ENCODE peak calls at places on chromosomes 7 and 10, in four cellular contexts. One of them, this sample, is unnamed.

GRCh38 chr7:80154656-80155325 is 20.2 kb downstream of the GNAI1 start:
- DNase-seq in HepG2: no peak
- DNase-seq in GM12878: no peak
- DNase-seq in A549: no peak
- DNase-seq in this sample: no peak

GRCh38 chr7:5694221-5694754 is 87.2 kb downstream of the RNF216 start:
- DNase-seq in GM12878: no peak
- DNase-seq in A549: no peak
- DNase-seq in HepG2: no peak
- DNase-seq in this sample: no peak

GRCh38 chr10:113709221-113709838 is 29.6 kb downstream of the CASP7 start:
- DNase-seq in A549: no peak
- DNase-seq in GM12878: no peak
- DNase-seq in HepG2: no peak
- DNase-seq in this sample: no peak

GRCh38 chr10:124534231-124534798 is 72.7 kb downstream of the LHPP start:
- DNase-seq in HepG2: no peak
- DNase-seq in A549: no peak
- DNase-seq in GM12878: no peak
- DNase-seq in this sample: no peak

GRCh38 chr7:132386249-132386681 is 190.0 kb downstream of the PLXNA4 start:
- DNase-seq in A549: no peak
- DNase-seq in HepG2: no peak
- DNase-seq in GM12878: no peak
- DNase-seq in this sample: peak

GRCh38 chr10:10803273-10803672 is 214.4 kb upstream of the CELF2 start:
- DNase-seq in A549: no peak
- DNase-seq in GM12878: no peak
- DNase-seq in HepG2: no peak
- DNase-seq in this sample: no peak

GRCh38 chr7:151104411-151105235 is 18.3 kb downstream of the AGAP3 start:
- DNase-seq in HepG2: no peak
- DNase-seq in GM12878: no peak
- DNase-seq in A549: no peak
- DNase-seq in this sample: no peak

GRCh38 chr10:59907537-59907917 is 1.2 kb upstream of the CCDC6 start:
- DNase-seq in GM12878: no peak
- DNase-seq in A549: no peak
- DNase-seq in HepG2: no peak
- DNase-seq in this sample: no peak

GRCh38 chr7:79359827-79360226 is 93.6 kb downstream of the MAGI2 start:
- DNase-seq in HepG2: no peak
- DNase-seq in GM12878: no peak
- DNase-seq in A549: no peak
- DNase-seq in this sample: no peak

GRCh38 chr10:27192284-27192683 is 37.1 kb downstream of the MASTL start:
- DNase-seq in GM12878: no peak
- DNase-seq in HepG2: no peak
- DNase-seq in A549: peak
- DNase-seq in this sample: peak

GRCh38 chr10:43861966-43862751 is 213.5 kb upstream of the ZNF32 start:
- DNase-seq in GM12878: no peak
- DNase-seq in HepG2: peak
- DNase-seq in A549: no peak
- DNase-seq in this sample: no peak

GRCh38 chr10:113533801-113534200 is 19.1 kb upstream of the HABP2 start:
- DNase-seq in GM12878: no peak
- DNase-seq in A549: no peak
- DNase-seq in HepG2: no peak
- DNase-seq in this sample: no peak

GRCh38 chr7:22464299-22464698 is 35.7 kb downstream of the STEAP1B start:
- DNase-seq in HepG2: no peak
- DNase-seq in A549: no peak
- DNase-seq in GM12878: no peak
- DNase-seq in this sample: no peak

GRCh38 chr7:143889068-143889467 is 12.9 kb downstream of the TCAF1 start:
- DNase-seq in A549: no peak
- DNase-seq in GM12878: no peak
- DNase-seq in HepG2: no peak
- DNase-seq in this sample: no peak

GRCh38 chr10:116011929-116012328 is 261.1 kb downstream of the GFRA1 start:
- DNase-seq in GM12878: no peak
- DNase-seq in A549: no peak
- DNase-seq in HepG2: no peak
- DNase-seq in this sample: no peak

GRCh38 chr7:142711722-142712616 is 37.3 kb upstream of the PRSS1 start:
- DNase-seq in HepG2: no peak
- DNase-seq in A549: peak
- DNase-seq in GM12878: no peak
- DNase-seq in this sample: peak

GRCh38 chr7:70614237-70614984 is 517.5 kb upstream of the GALNT17 start:
- DNase-seq in A549: no peak
- DNase-seq in HepG2: no peak
- DNase-seq in GM12878: no peak
- DNase-seq in this sample: peak

DNA sequence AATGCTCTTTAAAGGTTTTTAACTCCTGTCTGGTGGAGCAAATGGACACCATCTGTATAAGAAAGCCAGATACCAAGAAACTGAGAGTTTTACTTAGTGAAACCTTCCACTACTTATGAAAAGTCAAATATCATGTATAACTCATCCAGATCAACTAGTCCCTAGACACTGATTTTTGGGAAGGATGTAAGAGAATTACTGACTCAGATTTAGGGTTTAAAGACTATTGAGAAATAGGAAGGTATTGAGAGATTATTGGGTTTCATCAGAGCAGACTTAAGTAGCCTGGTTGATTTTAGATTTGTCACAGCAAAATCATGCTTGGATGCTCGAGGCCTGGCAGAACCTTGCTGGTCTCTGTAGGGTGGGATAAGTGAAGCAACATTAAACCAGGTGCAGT is 3.1 kb downstream of the CSTF2T start:
- DNase-seq in A549: no peak
- DNase-seq in GM12878: no peak
- DNase-seq in HepG2: no peak
- DNase-seq in this sample: no peak
- H3K4me3 ChIP-seq in A549: no peak
- H3K4me3 ChIP-seq in GM12878: peak
- H3K4me3 ChIP-seq in HepG2: no peak
- H3K4me3 ChIP-seq in this sample: no peak

DNA sequence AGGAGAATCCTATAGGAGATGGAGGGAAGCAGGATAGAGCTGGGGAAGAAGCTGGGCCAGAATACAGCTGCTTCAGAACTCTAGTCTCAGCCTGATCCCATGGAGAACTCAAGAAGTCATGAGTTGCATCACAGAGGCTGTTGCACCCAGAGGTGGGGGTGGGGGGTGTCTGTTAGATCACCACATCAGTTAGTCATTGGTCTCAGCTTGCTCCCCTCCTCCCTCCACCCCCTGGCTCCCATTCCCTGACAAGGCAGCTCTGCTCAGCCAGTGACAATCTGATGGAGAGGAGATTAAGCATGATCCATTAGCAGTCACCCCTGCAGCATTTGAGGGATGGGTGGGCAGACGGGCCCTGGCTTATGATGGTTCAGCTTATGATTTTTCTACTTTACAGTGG is 58.4 kb upstream of the FGL2 start:
- DNase-seq in HepG2: no peak
- DNase-seq in GM12878: no peak
- DNase-seq in A549: no peak
- DNase-seq in this sample: peak
- TF ChIP-seq PBX3 in HepG2: no peak
- TF ChIP-seq PBX3 in GM12878: no peak
- TF ChIP-seq PBX3 in A549: no peak
- TF ChIP-seq PBX3 in this sample: no peak

GRCh38 chr10:133281628-133282372 is 5.1 kb upstream of the ADAM8 start:
- DNase-seq in A549: no peak
- DNase-seq in HepG2: no peak
- DNase-seq in GM12878: no peak
- DNase-seq in this sample: no peak
- H3K4me3 ChIP-seq in A549: no peak
- H3K4me3 ChIP-seq in HepG2: no peak
- H3K4me3 ChIP-seq in GM12878: no peak
- H3K4me3 ChIP-seq in this sample: no peak

DNA sequence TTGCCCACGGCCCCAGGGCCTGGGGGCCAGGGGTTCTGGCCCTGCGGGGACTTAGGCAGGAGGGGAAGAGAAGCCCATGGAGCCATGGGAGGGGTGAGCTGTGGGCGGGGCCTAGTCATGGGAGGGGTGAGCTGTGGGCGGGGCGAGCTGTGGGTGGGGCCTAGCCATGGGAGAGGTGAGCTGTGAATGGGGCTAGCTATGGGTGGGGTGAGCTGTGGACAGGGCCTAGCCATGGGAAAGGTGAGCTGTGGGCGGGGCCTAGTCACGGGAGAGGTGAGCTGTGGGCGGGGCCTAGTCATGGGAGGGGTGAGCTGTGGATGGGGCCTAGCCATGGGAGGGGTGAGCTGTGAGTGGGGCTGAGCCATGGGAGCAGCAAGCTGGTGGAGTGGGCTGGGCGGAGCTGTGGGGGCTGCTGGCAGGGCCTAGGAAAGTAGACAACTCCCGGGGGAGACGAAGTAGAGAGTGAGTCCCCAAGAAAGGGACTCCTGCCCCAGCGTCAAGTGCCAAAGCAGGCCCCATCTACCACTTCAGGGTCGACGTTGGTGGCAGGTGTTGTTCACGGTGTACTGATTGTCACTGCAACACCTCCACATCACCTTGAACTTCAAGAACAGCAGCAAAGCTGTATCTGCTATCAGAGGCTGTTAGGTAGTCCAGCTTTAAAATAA is 19.2 kb upstream of the TTYH3 start:
- DNase-seq in HepG2: no peak
- DNase-seq in A549: no peak
- DNase-seq in GM12878: no peak
- DNase-seq in this sample: no peak
- TF ChIP-seq PBX3 in HepG2: no peak
- TF ChIP-seq PBX3 in A549: no peak
- TF ChIP-seq PBX3 in GM12878: no peak
- TF ChIP-seq PBX3 in this sample: no peak

GRCh38 chr7:28996836-28997235 is 38.7 kb upstream of the TRIL start:
- DNase-seq in HepG2: no peak
- DNase-seq in A549: no peak
- DNase-seq in GM12878: no peak
- DNase-seq in this sample: no peak
- H3K4me3 ChIP-seq in HepG2: no peak
- H3K4me3 ChIP-seq in A549: no peak
- H3K4me3 ChIP-seq in GM12878: no peak
- H3K4me3 ChIP-seq in this sample: no peak